ENCODE peak calls at places on chromosomes 2 and 18, in four cellular contexts. N, J, K and X are unnamed samples.

GRCh38 chr2:64543006-64543697 is 19.0 kb downstream of the AFTPH start:
- DNase-seq in N (no peak), J (peak), K (no peak), X (no peak)

GRCh38 chr2:35989523-35989922 is 366.1 kb upstream of the CRIM1 start:
- DNase-seq in N (peak), J (peak), K (no peak), X (no peak)

GRCh38 chr2:55668956-55669355 is 24.7 kb downstream of the PNPT1 start:
- DNase-seq in N (no peak), J (no peak), K (no peak), X (no peak)

GRCh38 chr2:54898451-54899226 is 151.6 kb downstream of the RTN4 start:
- DNase-seq in N (no peak), J (no peak), K (no peak), X (no peak)

GRCh38 chr2:69118609-69119008 is 105.6 kb downstream of the ANTXR1 start:
- DNase-seq in N (no peak), J (no peak), K (no peak), X (no peak)

GRCh38 chr18:66990909-66991308 is 387.0 kb upstream of the CDH19 start:
- DNase-seq in N (no peak), J (no peak), K (no peak), X (no peak)

GRCh38 chr2:216355738-216356137 is 16.5 kb downstream of the MARCHF4 start:
- DNase-seq in N (no peak), J (no peak), K (no peak), X (no peak)

GRCh38 chr2:234981197-234982095 is 29.6 kb downstream of the SH3BP4 start:
- DNase-seq in N (peak), J (peak), K (no peak), X (no peak)

GRCh38 chr2:238043851-238044250 is 16.9 kb upstream of the SCLY start:
- DNase-seq in N (no peak), J (no peak), K (no peak), X (no peak)

GRCh38 chr2:187875271-187875670 is 321.0 kb upstream of the TFPI start:
- DNase-seq in N (no peak), J (no peak), K (no peak), X (no peak)

GRCh38 chr2:119431976-119432881 is 575 bp downstream of the TMEM37 start:
- DNase-seq in N (no peak), J (no peak), K (no peak), X (no peak)

GRCh38 chr2:226620176-226620575 is 179.4 kb downstream of the IRS1 start:
- DNase-seq in N (no peak), J (no peak), K (no peak), X (no peak)

GRCh38 chr2:199228887-199229819 is 228.6 kb downstream of the SATB2 start:
- DNase-seq in N (no peak), J (no peak), K (no peak), X (peak)

GRCh38 chr2:43112155-43112554 is 114.3 kb downstream of the ZFP36L2 start:
- DNase-seq in N (no peak), J (no peak), K (no peak), X (no peak)

GRCh38 chr2:131036269-131036668 is 57.0 kb downstream of the FAM168B start:
- DNase-seq in N (no peak), J (no peak), K (no peak), X (no peak)

GRCh38 chr2:23235292-23235691 is 149.7 kb upstream of the KLHL29 start:
- DNase-seq in N (no peak), J (no peak), K (no peak), X (no peak)

GRCh38 chr2:173254659-173255058 is 100.0 kb upstream of the CDCA7 start:
- DNase-seq in N (no peak), J (no peak), K (no peak), X (no peak)

GRCh38 chr2:142176941-142177340 is 46.1 kb upstream of the LRP1B start:
- DNase-seq in N (no peak), J (no peak), K (no peak), X (no peak)

GRCh38 chr18:37322497-37323035 is 243.0 kb downstream of the CELF4 start:
- DNase-seq in N (peak), J (peak), K (peak), X (no peak)

GRCh38 chr2:133346654-133347053 is 221.6 kb downstream of the NCKAP5 start:
- DNase-seq in N (no peak), J (no peak), K (no peak), X (no peak)

GRCh38 chr18:14089781-14090180 is 42.5 kb downstream of the ZNF519 start:
- DNase-seq in N (no peak), J (no peak), K (no peak), X (no peak)

GRCh38 chr18:79791141-79791972 is 6.4 kb upstream of the KCNG2 start:
- DNase-seq in N (no peak), J (peak), K (no peak), X (no peak)

GRCh38 chr2:220503446-220503845 is 876.0 kb downstream of the SLC4A3 start:
- DNase-seq in N (no peak), J (no peak), K (no peak), X (no peak)

GRCh38 chr2:176138526-176139169 is 9.1 kb downstream of the HOXD8 start:
- DNase-seq in N (no peak), J (no peak), K (no peak), X (no peak)

DNA sequence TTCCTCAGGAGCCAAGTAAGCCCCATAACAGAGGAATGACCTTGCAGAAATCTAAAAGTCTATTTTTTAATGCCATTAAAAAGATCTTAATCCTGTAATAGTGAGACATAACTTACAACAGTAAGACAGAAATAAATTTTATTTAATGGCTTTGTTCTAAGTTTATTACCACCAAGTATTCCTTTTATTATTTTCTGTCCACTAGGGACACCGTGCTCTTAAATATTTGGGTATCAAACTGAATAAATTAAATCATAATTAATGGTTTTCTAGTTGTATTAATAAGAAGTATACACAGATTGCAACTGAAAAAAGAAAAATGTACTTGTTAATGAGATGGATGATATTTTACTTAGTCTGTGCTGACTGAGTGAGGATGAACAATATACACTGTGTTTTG is 3.1 kb upstream of the B4GALT6 start:
- DNase-seq in N (no peak), J (no peak), K (no peak), X (no peak)
- TF ChIP-seq GABPA in N (no peak), J (no peak), K (no peak), X (no peak)

GRCh38 chr2:239737144-239737463 is 288.0 kb downstream of the NDUFA10 start:
- DNase-seq in N (no peak), J (no peak), K (no peak), X (no peak)
- TF ChIP-seq SRF in N (no peak), J (no peak), K (no peak), X (no peak)

GRCh38 chr2:70921031-70921430 is 14.7 kb upstream of the ATP6V1B1 start:
- DNase-seq in N (no peak), J (no peak), K (no peak), X (no peak)

GRCh38 chr2:70920367-70920715 is 15.4 kb upstream of the ATP6V1B1 start:
- DNase-seq in N (no peak), J (no peak), K (no peak), X (no peak)

GRCh38 chr2:70922591-70923234 is 13.0 kb upstream of the ATP6V1B1 start:
- DNase-seq in N (no peak), J (no peak), K (no peak), X (no peak)

GRCh38 chr2:70923378-70924015 is 12.2 kb upstream of the ATP6V1B1 start:
- DNase-seq in N (no peak), J (no peak), K (peak), X (no peak)

GRCh38 chr2:70921839-70922590 is 13.7 kb upstream of the ATP6V1B1 start:
- DNase-seq in N (no peak), J (peak), K (no peak), X (no peak)
- TF ChIP-seq GABPA in N (no peak), J (peak), K (peak), X (no peak)

GRCh38 chr2:211503198-211503597 is 946.8 kb downstream of the CPS1 start:
- DNase-seq in N (no peak), J (no peak), K (no peak), X (no peak)

GRCh38 chr2:211498551-211499205 is 942.3 kb downstream of the CPS1 start:
- DNase-seq in N (no peak), J (no peak), K (no peak), X (no peak)

DNA sequence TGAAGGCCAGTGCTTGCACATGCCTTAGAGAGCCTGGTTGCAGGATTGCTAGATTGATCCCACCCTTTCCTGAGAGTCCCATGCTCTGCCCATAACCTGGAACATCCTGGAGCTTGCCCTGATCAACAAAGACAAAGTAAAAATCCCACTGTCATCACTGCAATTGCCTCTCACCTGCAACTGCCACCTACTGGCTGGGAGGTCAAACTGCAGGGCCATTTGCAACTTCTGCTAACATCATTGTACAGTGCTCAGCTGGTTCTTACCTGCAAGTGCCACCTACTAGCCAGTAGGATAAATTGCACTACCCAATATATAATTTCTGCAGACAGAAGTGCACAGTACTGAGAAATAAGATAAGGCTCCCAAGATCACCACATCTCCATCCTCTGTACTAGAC is 947.5 kb downstream of the CPS1 start:
- DNase-seq in N (no peak), J (no peak), K (no peak), X (no peak)
- TF ChIP-seq SRF in N (no peak), J (no peak), K (no peak), X (no peak)

GRCh38 chr18:24934231-24934932 is 417.6 kb downstream of the ZNF521 start:
- DNase-seq in N (no peak), J (no peak), K (no peak), X (no peak)

GRCh38 chr18:24930974-24931373 is 421.0 kb downstream of the ZNF521 start:
- DNase-seq in N (no peak), J (peak), K (no peak), X (no peak)

GRCh38 chr18:24935896-24936295 is 416.1 kb downstream of the ZNF521 start:
- DNase-seq in N (no peak), J (no peak), K (no peak), X (no peak)

GRCh38 chr18:24935008-24935407 is 417.0 kb downstream of the ZNF521 start:
- DNase-seq in N (no peak), J (no peak), K (no peak), X (no peak)

GRCh38 chr18:24933345-24933744 is 418.6 kb downstream of the ZNF521 start:
- DNase-seq in N (no peak), J (no peak), K (peak), X (no peak)
- TF ChIP-seq GABPA in N (no peak), J (no peak), K (no peak), X (no peak)

DNA sequence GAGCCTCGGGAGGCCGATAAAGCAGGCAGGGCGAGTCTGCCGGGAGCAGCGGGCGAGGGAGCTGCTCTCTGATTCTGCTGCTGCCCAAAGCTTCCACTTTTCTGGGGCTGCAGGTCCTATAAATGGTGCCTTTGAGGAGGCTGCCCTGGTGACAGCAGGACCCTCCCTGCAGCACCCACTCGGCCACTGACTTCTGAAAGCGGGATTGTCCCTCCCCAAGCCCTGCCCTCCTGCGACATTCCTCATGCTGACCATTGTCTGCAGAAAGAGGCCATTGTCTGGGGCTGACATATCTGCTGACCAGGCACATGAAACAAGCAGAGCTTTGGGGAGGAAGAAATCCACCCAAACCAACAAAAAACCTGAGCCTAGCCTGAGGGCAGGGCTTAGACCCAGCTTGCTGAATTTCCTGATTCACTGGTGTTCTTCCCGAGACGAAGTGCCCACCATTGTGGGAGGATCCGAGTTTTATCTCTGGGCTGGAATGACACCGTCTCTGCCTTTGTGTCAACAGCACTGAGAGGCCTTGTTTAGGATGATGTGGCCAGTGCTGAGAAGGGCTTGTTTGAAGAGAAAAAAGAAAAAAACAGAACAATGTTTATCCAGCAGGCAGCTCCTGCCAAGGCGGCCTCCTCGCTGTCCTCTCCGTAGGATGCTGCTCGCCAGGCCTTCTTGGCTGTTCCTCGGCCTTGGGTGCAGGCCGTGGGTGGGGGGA is 129.7 kb downstream of the MYCN start:
- DNase-seq in N (no peak), J (peak), K (no peak), X (no peak)
- TF ChIP-seq SRF in N (no peak), J (no peak), K (no peak), X (no peak)

GRCh38 chr2:47499621-47500309 is 96.8 kb downstream of the MSH2 start:
- DNase-seq in N (no peak), J (no peak), K (no peak), X (no peak)
- TF ChIP-seq GABPA in N (no peak), J (no peak), K (no peak), X (no peak)

GRCh38 chr2:120684691-120685402 is 50.8 kb upstream of the GLI2 start:
- DNase-seq in N (no peak), J (no peak), K (no peak), X (no peak)
- TF ChIP-seq SRF in N (no peak), J (no peak), K (no peak), X (no peak)